ENCODE peak calls at places on chromosomes 6 and 20, in ten cellular contexts. W is heart left ventricle, S is fibroblast of lung, Y is T1000, G is astrocyte of the cerebellum, K is ACHN, R is Daoy, B is HTR-8/SVneo, J is GM13976, Z is amniotic stem cell. P is an unnamed sample.

GRCh38 chr6:13454286-13455221 is 32.8 kb downstream of the GFOD1 start:
- DNase-seq in Y (no peak), J (peak; percentile 41), K (no peak), G (no peak), Z (no peak), R (peak; percentile 48), B (no peak), S (peak; percentile 81), W (no peak), P (peak; percentile 30)

GRCh38 chr6:33271098-33271607 is 523 bp downstream of the VPS52 start:
- DNase-seq in S (peak; percentile 38), W (no peak), Z (no peak), J (no peak), K (peak; percentile 10), R (no peak), Y (no peak), G (no peak), B (no peak), P (no peak)

GRCh38 chr20:50427740-50428462 is 82.3 kb upstream of the PTPN1 start:
- DNase-seq in W (no peak), B (no peak), Y (no peak), J (no peak), R (no peak), Z (no peak), K (no peak), G (no peak), S (peak; percentile 65), P (no peak)

GRCh38 chr20:48349673-48350072 is 478.1 kb downstream of the PREX1 start:
- DNase-seq in Z (no peak), G (no peak), B (no peak), Y (no peak), W (no peak), S (no peak), R (no peak), K (no peak), J (no peak), P (no peak)

GRCh38 chr6:140921366-140922226 is 1211.1 kb upstream of the GJE1 start:
- DNase-seq in B (peak; percentile 51), R (peak; percentile 65), S (peak; percentile 89), Z (peak; percentile 29), Y (no peak), K (peak; percentile 61), G (peak; percentile 70), W (no peak), J (no peak), P (peak; percentile 19)

GRCh38 chr6:166194885-166195860 is 27.5 kb upstream of the TBXT start:
- DNase-seq in Y (no peak), K (no peak), G (no peak), B (no peak), R (no peak), Z (no peak), S (no peak), W (no peak), J (no peak), P (no peak)

GRCh38 chr6:10316327-10316726 is 98.5 kb downstream of the TFAP2A start:
- DNase-seq in R (peak; percentile 95), Y (peak; percentile 73), G (peak; percentile 44), J (no peak), Z (peak; percentile 83), B (peak; percentile 85), W (no peak), S (peak; percentile 22), K (no peak), P (no peak)

GRCh38 chr20:30499123-30499522 is 758.3 kb upstream of the DEFB115 start:
- DNase-seq in Y (no peak), J (no peak), G (no peak), K (no peak), S (no peak), Z (no peak), W (no peak), R (no peak), B (no peak), P (no peak)

GRCh38 chr6:43759926-43760798 is 9.8 kb upstream of the VEGFA start:
- DNase-seq in W (no peak), J (no peak), Z (no peak), Y (no peak), R (no peak), K (no peak), B (no peak), G (no peak), S (no peak), P (no peak)

GRCh38 chr6:31820051-31820389 is 4.7 kb downstream of the HSPA1A start:
- DNase-seq in B (no peak), K (no peak), J (no peak), G (no peak), Z (no peak), R (no peak), W (no peak), S (no peak), Y (no peak), P (no peak)

GRCh38 chr6:167708501-167709094 is 118.1 kb upstream of the AFDN start:
- DNase-seq in Z (no peak), J (no peak), K (no peak), G (no peak), B (no peak), Y (no peak), S (no peak), R (no peak), W (no peak), P (no peak)

GRCh38 chr20:56776345-56776744 is 147.2 kb downstream of the TFAP2C start:
- DNase-seq in B (no peak), R (no peak), G (no peak), K (no peak), Y (no peak), S (no peak), W (no peak), Z (no peak), J (no peak), P (no peak)

GRCh38 chr20:361562-361961 is 14.7 kb downstream of the NRSN2 start:
- DNase-seq in G (no peak), R (no peak), S (no peak), Y (no peak), Z (no peak), W (no peak), K (peak; percentile 74), B (no peak), J (no peak), P (no peak)

GRCh38 chr6:71333700-71334099 is 45.1 kb downstream of the OGFRL1 start:
- DNase-seq in J (no peak), S (peak; percentile 90), K (peak; percentile 88), B (peak; percentile 39), G (peak; percentile 64), R (peak; percentile 66), Y (peak; percentile 41), W (no peak), Z (peak; percentile 45), P (no peak)

GRCh38 chr6:104896914-104897313 is 37.2 kb upstream of the HACE1 start:
- DNase-seq in R (no peak), G (no peak), S (peak; percentile 8), J (no peak), W (no peak), Y (no peak), K (peak; percentile 4), Z (no peak), B (no peak), P (no peak)

GRCh38 chr20:3677733-3678132 is 4.1 kb downstream of the ADAM33 start:
- DNase-seq in Y (no peak), J (no peak), G (peak; percentile 16), B (no peak), R (no peak), Z (no peak), S (peak; percentile 53), W (peak; percentile 80), K (no peak), P (no peak)

GRCh38 chr6:106283476-106283875 is 42.1 kb downstream of the ATG5 start:
- DNase-seq in J (no peak), W (no peak), K (no peak), Y (no peak), R (no peak), G (no peak), B (no peak), S (no peak), Z (no peak), P (no peak)

GRCh38 chr20:12414446-12415274 is 497.0 kb downstream of the BTBD3 start:
- DNase-seq in B (no peak), J (no peak), R (peak; percentile 49), G (no peak), Y (no peak), K (no peak), S (no peak), Z (no peak), W (no peak), P (no peak)

GRCh38 chr6:117781550-117781949 is 106.3 kb downstream of the NUS1 start:
- DNase-seq in S (no peak), J (no peak), K (no peak), G (no peak), W (no peak), Z (no peak), Y (no peak), R (no peak), B (no peak), P (no peak)

GRCh38 chr6:10248378-10248843 is 166.5 kb downstream of the TFAP2A start:
- DNase-seq in J (no peak), R (peak; percentile 88), S (no peak), B (peak; percentile 28), K (no peak), Z (no peak), Y (no peak), W (no peak), G (peak; percentile 55), P (no peak)

GRCh38 chr6:167797079-167797870 is 29.4 kb upstream of the AFDN start:
- DNase-seq in B (no peak), Z (no peak), G (no peak), W (no peak), K (no peak), R (no peak), Y (no peak), J (no peak), S (no peak), P (no peak)